ENCODE peak calls at places on chromosomes 13 and 19, in eight cellular contexts. U is uterus; T is kidney epithelial cell; F is heart right ventricle; E is psoas muscle; N is HCT116; Z is CD8-positive, alpha-beta T cell; M is adrenal gland. A is an unnamed sample.

GRCh38 chr19:45403781-45404556 is 900 bp downstream of the PPP1R13L start:
- DNase-seq in U (no peak), T (no peak), F (peak), E (no peak), N (no peak), Z (peak), M (peak), A (no peak)

GRCh38 chr19:33098023-33098652 is 17.2 kb downstream of the GPATCH1 start:
- DNase-seq in U (no peak), T (peak), F (no peak), E (no peak), N (no peak), Z (no peak), M (peak), A (no peak)

GRCh38 chr19:32460476-32460875 is 54.9 kb downstream of the DPY19L3 start:
- DNase-seq in U (no peak), T (no peak), F (no peak), E (no peak), N (no peak), Z (no peak), M (no peak), A (no peak)

GRCh38 chr19:40312533-40312932 is 27.4 kb upstream of the AKT2 start:
- DNase-seq in U (no peak), T (no peak), F (no peak), E (no peak), N (no peak), Z (no peak), M (no peak), A (no peak)

GRCh38 chr19:50649433-50650391 is at the start of gene C19orf81:
- DNase-seq in U (no peak), T (no peak), F (no peak), E (no peak), N (peak), Z (no peak), M (no peak), A (no peak)

GRCh38 chr13:66886248-66886647 is 343.9 kb downstream of the PCDH9 start:
- DNase-seq in U (no peak), T (no peak), F (no peak), E (no peak), N (no peak), Z (no peak), M (no peak), A (no peak)

GRCh38 chr13:66218583-66218982 is 1011.6 kb downstream of the PCDH9 start:
- DNase-seq in U (no peak), T (no peak), F (no peak), E (no peak), N (no peak), Z (no peak), M (no peak), A (no peak)

GRCh38 chr13:44921931-44922758 is 67.1 kb downstream of the NUFIP1 start:
- DNase-seq in U (peak), T (peak), F (no peak), E (peak), N (peak), Z (no peak), M (peak), A (peak)

GRCh38 chr13:51342706-51343105 is 3.2 kb downstream of the SERPINE3 start:
- DNase-seq in U (no peak), T (no peak), F (no peak), E (no peak), N (no peak), Z (no peak), M (no peak), A (no peak)

GRCh38 chr13:36919206-36919832 is 719 bp downstream of the SMAD9 start:
- DNase-seq in U (peak), T (no peak), F (peak), E (no peak), N (no peak), Z (no peak), M (peak), A (no peak)

GRCh38 chr13:29846475-29847256 is 3.8 kb downstream of the UBL3 start:
- DNase-seq in U (no peak), T (no peak), F (no peak), E (no peak), N (no peak), Z (no peak), M (no peak), A (no peak)

GRCh38 chr13:51833980-51834379 is 11.0 kb downstream of the TMEM272 start:
- DNase-seq in U (no peak), T (no peak), F (no peak), E (no peak), N (no peak), Z (no peak), M (no peak), A (no peak)

GRCh38 chr13:110221331-110221730 is 85.6 kb downstream of the COL4A1 start:
- DNase-seq in U (no peak), T (no peak), F (no peak), E (no peak), N (no peak), Z (no peak), M (no peak), A (no peak)

GRCh38 chr13:112720814-112721197 is 31.0 kb downstream of the ATP11A start:
- DNase-seq in U (peak), T (no peak), F (no peak), E (no peak), N (no peak), Z (no peak), M (no peak), A (no peak)

GRCh38 chr13:27022571-27023311 is 148.9 kb downstream of the USP12 start:
- DNase-seq in U (no peak), T (no peak), F (no peak), E (no peak), N (no peak), Z (no peak), M (no peak), A (no peak)

DNA sequence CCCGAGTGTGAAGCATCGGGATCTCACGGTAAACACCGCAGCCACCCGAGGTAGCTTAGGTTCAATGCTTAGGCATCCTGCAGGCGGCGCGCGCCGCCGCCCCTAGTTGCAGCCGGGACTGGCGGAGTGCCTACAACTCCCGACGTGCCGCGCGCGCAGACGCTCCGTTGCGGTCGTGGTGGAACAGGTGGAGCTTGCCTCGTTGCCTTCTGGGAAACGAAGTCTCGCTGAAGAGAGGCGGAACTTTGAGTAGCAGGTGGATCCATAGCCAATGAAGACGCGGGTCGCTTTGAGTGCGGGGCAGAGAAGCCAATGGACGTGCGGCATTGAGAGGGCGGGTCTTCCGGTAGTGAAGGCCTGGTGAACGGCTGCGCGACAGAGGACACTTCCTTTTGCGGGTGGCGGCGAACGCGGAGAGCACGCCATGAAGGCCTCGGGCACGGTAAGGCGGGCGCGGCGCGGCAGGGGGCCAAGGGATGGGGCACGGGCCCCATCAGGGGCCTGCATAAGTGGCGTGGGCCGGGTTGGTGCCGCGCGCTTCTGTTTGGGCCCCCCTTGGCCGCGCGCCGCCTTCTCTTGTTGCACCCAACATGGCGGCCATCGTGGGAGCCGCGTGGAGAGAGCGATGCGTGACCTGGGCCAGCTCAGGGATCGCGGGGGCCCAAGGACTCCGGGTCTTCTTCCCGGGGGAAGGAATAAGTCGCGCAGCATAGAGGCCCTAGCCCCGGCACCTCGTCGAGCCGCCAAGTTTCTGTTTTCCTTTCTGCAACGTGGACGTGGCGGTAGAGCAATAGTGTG is at the start of gene RPL18A:
- DNase-seq in U (peak), T (peak), F (peak), E (peak), N (peak), Z (peak), M (peak), A (peak)
- TF ChIP-seq CTCF in U (peak), T (peak), F (peak), E (peak), N (peak), Z (peak), M (peak), A (peak)

GRCh38 chr13:98879965-98880364 is 97.9 kb downstream of the DOCK9 start:
- DNase-seq in U (no peak), T (no peak), F (no peak), E (peak), N (no peak), Z (no peak), M (no peak), A (no peak)
- H3K4me3 ChIP-seq in U (no peak), T (no peak), F (no peak), E (no peak), N (no peak), Z (no peak), M (no peak), A (no peak)

DNA sequence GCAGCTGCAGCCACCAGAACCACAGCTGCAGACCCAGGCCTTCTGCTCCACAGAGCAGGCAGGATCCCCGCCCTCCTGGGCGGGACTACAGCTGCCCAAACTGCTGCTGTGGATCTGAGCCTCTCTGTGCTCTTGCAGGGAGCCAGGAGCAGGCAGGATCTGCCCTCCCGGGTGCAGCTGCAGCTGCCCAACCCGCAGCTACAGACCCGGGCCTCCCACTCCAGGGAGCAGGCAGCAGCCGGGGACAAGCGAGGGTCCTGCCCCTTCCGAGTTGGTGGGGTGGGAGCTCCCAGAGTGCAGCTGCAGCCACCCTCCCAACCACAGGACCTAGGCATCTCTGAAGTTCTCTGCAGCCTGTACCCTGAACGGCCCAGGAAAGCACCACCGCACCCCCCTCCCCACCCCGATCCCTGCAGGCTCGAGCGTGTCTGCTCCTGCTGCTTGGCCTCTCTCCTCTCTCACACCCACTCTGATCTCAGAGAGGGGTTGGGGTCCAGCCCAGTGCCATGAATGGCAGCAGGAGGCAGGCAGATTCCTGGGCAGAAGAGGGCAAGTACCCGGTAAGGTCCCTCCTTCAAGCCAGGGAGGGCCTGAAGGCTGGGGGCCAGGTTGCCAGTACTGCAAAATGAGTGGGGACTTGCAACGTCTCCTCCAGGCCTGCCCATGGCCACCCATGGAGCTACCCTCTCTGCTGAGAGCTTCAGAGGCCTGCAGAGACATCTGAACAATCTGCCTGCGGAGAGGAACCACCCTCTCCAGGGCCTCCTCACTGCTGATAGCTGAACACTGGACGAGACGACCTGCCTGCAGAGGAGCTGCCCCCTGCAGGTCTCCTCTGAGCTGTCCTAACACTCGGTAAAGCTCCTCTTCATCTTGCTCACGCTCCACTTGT is 16.4 kb upstream of the EMP3 start:
- DNase-seq in U (no peak), T (no peak), F (no peak), E (no peak), N (no peak), Z (no peak), M (no peak), A (no peak)
- TF ChIP-seq CTCF in U (no peak), T (peak), F (peak), E (peak), N (no peak), Z (no peak), M (no peak), A (peak)

DNA sequence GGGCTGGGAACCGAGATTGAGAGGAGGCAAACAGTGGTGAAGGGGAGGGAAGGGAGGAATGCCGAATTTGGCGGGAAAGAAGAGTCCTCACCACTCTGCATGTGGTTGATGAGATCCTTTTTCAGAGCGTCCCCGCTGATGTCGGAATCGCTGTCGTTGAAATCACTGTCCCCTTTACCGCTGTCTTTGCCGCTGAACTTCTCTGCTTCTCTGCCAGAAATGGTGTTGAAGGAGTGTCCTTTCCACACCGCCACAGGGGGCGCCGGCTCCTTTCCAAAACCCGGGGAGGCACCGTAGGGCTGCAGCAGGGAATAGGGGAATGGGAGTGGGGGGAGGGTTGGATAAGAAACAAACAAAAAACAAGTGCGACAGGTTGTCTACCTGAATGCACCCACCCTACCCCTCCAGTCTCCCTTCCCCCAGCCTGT is 3.1 kb downstream of the PCDH8 start:
- DNase-seq in U (no peak), T (no peak), F (no peak), E (no peak), N (no peak), Z (no peak), M (no peak), A (no peak)
- H3K4me3 ChIP-seq in U (no peak), T (no peak), F (no peak), E (no peak), N (no peak), Z (no peak), M (no peak), A (no peak)

GRCh38 chr13:70795484-70795883 is 687.2 kb upstream of the KLHL1 start:
- DNase-seq in U (no peak), T (no peak), F (no peak), E (no peak), N (no peak), Z (no peak), M (no peak), A (no peak)

GRCh38 chr13:70792121-70792520 is 683.9 kb upstream of the KLHL1 start:
- DNase-seq in U (no peak), T (no peak), F (no peak), E (no peak), N (no peak), Z (no peak), M (no peak), A (no peak)
- TF ChIP-seq CTCF in U (no peak), T (no peak), F (no peak), E (no peak), N (no peak), Z (no peak), M (no peak), A (no peak)

A was measured in BJ.